ENCODE peak calls at places on chromosomes 6 and 20, in four cellular contexts. R is NCI-H1092 treated with DMSO at 0.1 percent for 48 hours, N is Panc1, M is aorta. V is an unnamed sample.

GRCh38 chr6:36516991-36517390 is 30.3 kb downstream of the STK38 start:
- DNase-seq in M (no peak), N (no peak), R (no peak), V (no peak)

GRCh38 chr6:10511477-10511876 is 9.7 kb upstream of the GCNT2 start:
- DNase-seq in M (no peak), R (no peak), N (no peak), V (no peak)

GRCh38 chr6:2072450-2072849 is 173.0 kb downstream of the GMDS start:
- DNase-seq in N (no peak), M (no peak), R (no peak), V (no peak)

GRCh38 chr6:41257369-41258195 is 28.9 kb downstream of the TREM1 start:
- DNase-seq in R (peak), M (no peak), N (no peak), V (peak)

GRCh38 chr6:158633127-158633526 is 11.4 kb downstream of the DYNLT1 start:
- DNase-seq in M (no peak), R (no peak), N (no peak), V (no peak)

GRCh38 chr6:158686311-158686710 is 36.5 kb downstream of the SYTL3 start:
- DNase-seq in M (no peak), N (no peak), R (no peak), V (no peak)

GRCh38 chr6:140052757-140053729 is 678.6 kb upstream of the CITED2 start:
- DNase-seq in R (peak), M (no peak), N (no peak), V (no peak)

GRCh38 chr6:91860951-91861350 is 1274.1 kb upstream of the MAP3K7 start:
- DNase-seq in N (no peak), M (no peak), R (no peak), V (no peak)

GRCh38 chr6:6556738-6557503 is 31.6 kb upstream of the LY86 start:
- DNase-seq in R (peak), N (no peak), M (no peak), V (peak)

GRCh38 chr6:15547379-15547778 is 115.4 kb downstream of the DTNBP1 start:
- DNase-seq in R (no peak), N (no peak), M (no peak), V (no peak)

GRCh38 chr6:161369339-161369738 is 95.5 kb upstream of the AGPAT4 start:
- DNase-seq in M (no peak), R (no peak), N (no peak), V (no peak)

GRCh38 chr6:129608886-129609540 is 101.0 kb downstream of the ARHGAP18 start:
- DNase-seq in N (no peak), R (no peak), M (no peak), V (no peak)

GRCh38 chr20:51661609-51662178 is 106.5 kb downstream of the ATP9A start:
- DNase-seq in N (no peak), R (no peak), M (no peak), V (no peak)

V was measured in NCI-H345.